ENCODE peak calls at places on chromosomes 13 and 19, in four cellular contexts. A is H1, T is fibroblast of lung, J is PC-3. K is an unnamed sample.

GRCh38 chr19:1088419-1089066 is 6.6 kb downstream of the POLR2E start:
- DNase-seq in T (no peak), A (no peak), J (no peak), K (no peak)

GRCh38 chr19:44741841-44742352 is 6.6 kb upstream of the BCL3 start:
- DNase-seq in T (peak), J (peak), A (no peak), K (peak)

GRCh38 chr13:73385848-73386247 is 327.0 kb downstream of the KLF5 start:
- DNase-seq in T (no peak), J (no peak), A (no peak), K (no peak)

GRCh38 chr13:85693889-85694511 is 105.2 kb downstream of the SLITRK6 start:
- DNase-seq in A (no peak), J (peak), T (peak), K (no peak)

GRCh38 chr19:2394054-2394668 is 33.2 kb downstream of the TIMM13 start:
- DNase-seq in A (no peak), T (no peak), J (no peak), K (no peak)

GRCh38 chr13:101210774-101211173 is 205.5 kb downstream of the NALCN start:
- DNase-seq in J (peak), A (no peak), T (no peak), K (no peak)

GRCh38 chr19:7673995-7674667 is 2.8 kb upstream of the MCEMP1 start:
- DNase-seq in A (no peak), J (peak), T (peak), K (peak)

GRCh38 chr19:16673226-16673625 is 12.3 kb downstream of the TMEM38A start:
- DNase-seq in A (no peak), J (no peak), T (no peak), K (no peak)

GRCh38 chr13:42728507-42729180 is 52.7 kb upstream of the FAM216B start:
- DNase-seq in J (no peak), A (no peak), T (no peak), K (peak)

GRCh38 chr13:75330770-75331169 is 151.2 kb downstream of the TBC1D4 start:
- DNase-seq in T (no peak), J (no peak), A (no peak), K (no peak)

GRCh38 chr13:75581874-75582640 is 32.5 kb downstream of the UCHL3 start:
- DNase-seq in A (no peak), T (peak), J (no peak), K (no peak)

GRCh38 chr13:94886191-94886590 is 173.8 kb upstream of the SOX21 start:
- DNase-seq in T (peak), A (no peak), J (peak), K (no peak)

GRCh38 chr13:46022476-46022875 is 30.1 kb downstream of the ZC3H13 start:
- DNase-seq in T (peak), A (no peak), J (no peak), K (no peak)

GRCh38 chr13:51050021-51050886 is 60.8 kb downstream of the C13orf42 start:
- DNase-seq in J (no peak), T (no peak), A (no peak), K (no peak)

GRCh38 chr13:27339299-27339698 is 68.7 kb downstream of the RASL11A start:
- DNase-seq in T (peak), A (no peak), J (peak), K (peak)

GRCh38 chr13:78054152-78054551 is 135.5 kb upstream of the EDNRB start:
- DNase-seq in J (no peak), T (no peak), A (no peak), K (no peak)

GRCh38 chr19:36421749-36422481 is 3.5 kb upstream of the ZFP82 start:
- DNase-seq in J (no peak), A (no peak), T (peak), K (no peak)

GRCh38 chr19:7746903-7747884 is at the start of gene CD209:
- DNase-seq in T (no peak), A (no peak), J (no peak), K (no peak)

GRCh38 chr13:100673376-100673830 is 1.2 kb downstream of the TMTC4 start:
- DNase-seq in T (no peak), J (no peak), A (no peak), K (no peak)

GRCh38 chr13:112509190-112509589 is 78.8 kb downstream of the TUBGCP3 start:
- DNase-seq in A (no peak), T (no peak), J (no peak), K (no peak)

GRCh38 chr19:13153627-13154240 is 3.5 kb downstream of the IER2 start:
- DNase-seq in T (peak), A (no peak), J (peak), K (no peak)

GRCh38 chr19:31135841-31136240 is 213.4 kb downstream of the TSHZ3 start:
- DNase-seq in A (no peak), T (peak), J (peak), K (peak)

GRCh38 chr13:113547248-113547971 is 37.1 kb upstream of the TFDP1 start:
- DNase-seq in J (no peak), A (no peak), T (peak), K (no peak)

GRCh38 chr19:42514449-42514848 is 13.8 kb downstream of the CEACAM1 start:
- DNase-seq in T (no peak), A (no peak), J (no peak), K (no peak)

GRCh38 chr19:16890461-16891184 is 1.8 kb downstream of the F2RL3 start:
- DNase-seq in A (no peak), T (no peak), J (no peak), K (no peak)

GRCh38 chr19:29587059-29587458 is 19.0 kb upstream of the POP4 start:
- DNase-seq in J (no peak), A (no peak), T (no peak), K (no peak)

GRCh38 chr19:11279505-11280236 is 16.3 kb upstream of the TSPAN16 start:
- DNase-seq in J (no peak), A (no peak), T (peak), K (no peak)

GRCh38 chr19:3699071-3699740 is 1.1 kb downstream of the PIP5K1C start:
- DNase-seq in J (peak), A (no peak), T (peak), K (peak)

GRCh38 chr19:48737360-48737998 is 2.9 kb downstream of the RASIP1 start:
- DNase-seq in T (no peak), A (no peak), J (no peak), K (no peak)

GRCh38 chr13:94607939-94608338 is 6.3 kb downstream of the GPR180 start:
- DNase-seq in J (no peak), T (no peak), A (no peak), K (no peak)

DNA sequence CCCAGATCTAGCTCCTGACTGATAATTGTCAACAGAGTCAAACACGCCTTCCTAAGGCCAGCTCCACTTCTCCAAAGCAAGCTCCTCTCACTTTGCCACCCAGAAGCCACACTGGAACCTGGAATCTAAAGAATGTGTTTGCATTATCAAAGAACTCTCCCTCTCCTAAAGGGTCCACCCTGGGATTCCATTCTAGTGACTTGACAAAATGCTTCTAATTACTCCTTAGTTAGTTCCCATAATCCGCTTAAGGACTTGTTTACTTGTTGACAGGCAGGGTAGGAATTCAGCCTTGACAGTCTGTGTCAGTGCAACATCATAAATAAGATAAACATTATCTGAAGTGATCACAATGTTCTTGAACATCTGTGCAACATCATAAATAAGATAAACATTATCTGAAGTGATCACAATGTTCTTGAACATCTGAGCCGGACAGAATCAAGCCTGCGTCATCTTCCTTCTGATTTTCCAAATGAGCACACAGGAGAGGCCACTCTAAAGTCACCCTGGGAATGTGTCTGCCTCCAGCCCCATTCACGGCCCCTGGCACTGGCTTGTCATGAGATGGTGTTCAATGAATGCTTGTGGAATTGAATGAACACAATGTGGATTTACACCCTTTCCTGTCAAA is 512.1 kb downstream of the IRS2 start:
- DNase-seq in T (peak), A (peak), J (peak), K (peak)
- H3K4me2 ChIP-seq in T (no peak), A (no peak), J (no peak), K (peak)

DNA sequence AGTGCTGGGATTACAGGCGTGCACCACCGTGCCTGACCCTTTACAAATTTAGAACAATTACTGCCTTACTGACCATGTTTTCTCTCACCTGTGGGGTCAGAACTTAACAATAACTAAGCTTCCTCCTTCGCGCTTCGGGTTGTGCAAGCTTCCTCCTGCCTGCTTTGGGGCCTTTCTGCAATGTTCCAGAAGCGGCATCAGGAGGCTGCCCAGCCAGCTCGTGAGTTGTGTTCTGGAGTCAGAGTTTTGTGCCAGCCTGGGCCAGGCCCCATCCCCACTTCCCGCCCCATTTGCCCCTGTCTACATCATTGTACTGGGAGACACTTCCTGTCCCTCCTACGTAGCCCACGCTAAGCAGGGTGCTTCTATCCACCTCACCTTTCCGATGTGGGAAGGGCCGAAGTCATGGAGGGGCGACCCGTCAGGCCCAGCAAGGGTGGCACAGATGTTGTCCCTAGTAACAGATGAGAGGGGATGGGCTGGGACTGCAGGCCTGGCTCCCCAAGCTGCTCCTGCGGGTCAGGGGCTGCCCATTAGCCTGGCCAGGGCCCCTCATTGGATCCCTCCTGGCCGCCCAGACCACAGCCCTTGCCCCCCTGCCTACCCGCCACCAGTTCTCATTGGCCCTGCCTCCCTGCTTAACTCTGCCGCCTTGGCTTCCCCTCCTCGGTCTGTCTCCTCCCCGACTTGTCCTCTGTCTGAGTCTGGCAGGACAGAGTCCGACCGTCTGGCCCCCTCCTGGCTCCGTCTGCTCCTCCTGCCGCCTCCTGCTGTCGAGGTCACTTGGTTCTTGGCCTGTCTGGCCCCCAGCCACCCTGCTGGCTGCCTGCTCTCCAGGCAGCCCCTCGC is 13.5 kb downstream of the UHRF1 start:
- DNase-seq in T (no peak), J (no peak), A (no peak), K (no peak)
- H3K9ac ChIP-seq in T (no peak), J (no peak), A (no peak), K (no peak)

DNA sequence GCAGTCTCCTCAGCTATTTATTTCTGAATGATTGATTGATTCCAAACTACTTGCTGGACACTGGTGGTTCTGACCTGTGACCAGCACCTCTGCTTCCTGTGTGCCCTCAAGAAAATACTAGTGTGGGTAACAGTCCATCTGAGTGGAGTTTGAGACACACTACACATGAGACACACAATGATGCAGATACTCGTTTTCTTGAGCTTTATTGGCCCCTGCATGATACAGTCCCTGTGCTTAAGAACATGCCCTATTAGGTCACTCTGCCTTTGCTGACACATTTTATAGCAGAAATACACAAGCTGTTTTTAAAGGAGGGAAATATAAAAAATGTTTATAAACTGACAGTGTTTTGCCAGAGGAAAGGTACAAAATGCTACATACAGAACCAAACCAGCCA is 126.9 kb downstream of the STK24 start:
- DNase-seq in J (no peak), T (no peak), A (no peak), K (no peak)
- H3K4me2 ChIP-seq in J (no peak), T (no peak), A (no peak), K (no peak)

DNA sequence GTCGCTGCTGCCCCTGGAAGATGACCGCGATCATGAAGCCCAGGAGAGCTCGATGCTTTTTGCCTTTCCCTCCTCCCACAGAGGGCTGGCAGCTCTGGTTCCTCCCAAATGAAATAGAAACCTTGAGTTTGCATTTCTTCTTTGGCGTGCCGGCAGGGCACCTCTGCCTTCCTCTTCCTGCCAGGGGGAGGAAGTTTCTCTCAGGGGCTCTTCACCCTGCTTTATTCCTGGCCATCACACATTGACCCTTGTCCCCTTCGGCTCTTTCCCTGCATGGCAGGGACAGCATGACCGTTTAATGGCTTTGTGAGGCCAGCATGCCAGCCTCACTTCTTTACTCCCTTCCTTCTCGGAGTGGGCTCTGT is 47.9 kb downstream of the ACTN4 start:
- DNase-seq in A (no peak), J (no peak), T (no peak), K (no peak)
- H3K9ac ChIP-seq in A (no peak), J (peak), T (no peak), K (no peak)

GRCh38 chr13:109630281-109630680 is 156.1 kb downstream of the IRS2 start:
- DNase-seq in J (no peak), A (no peak), T (no peak), K (peak)
- H3K4me2 ChIP-seq in J (no peak), A (no peak), T (no peak), K (no peak)

K was measured in mammary epithelial cell.